ENCODE peak calls at places on chromosomes 2 and 18, in eight cellular contexts. Z, X, T, U, A, E, K and H are unnamed samples.

GRCh38 chr2:26576565-26577441 is 64.4 kb downstream of the CIB4 start:
- DNase-seq in Z (no peak), X (peak; percentile 27), T (no peak), U (peak; percentile 47), A (peak; percentile 31), E (no peak), K (no peak), H (no peak)

GRCh38 chr2:137380610-137381009 is 583.7 kb upstream of the HNMT start:
- DNase-seq in Z (no peak), X (no peak), T (no peak), U (no peak), A (peak; percentile 82), E (no peak), K (no peak), H (no peak)

GRCh38 chr2:239245872-239246701 is 154.7 kb downstream of the HDAC4 start:
- DNase-seq in Z (no peak), X (peak; percentile 61), T (no peak), U (peak; percentile 71), A (peak; percentile 63), E (peak; percentile 58), K (no peak), H (no peak)

GRCh38 chr2:86105252-86105968 is at the start of gene POLR1A:
- DNase-seq in Z (peak; percentile 96), X (peak; percentile 95), T (peak; percentile 93), U (peak; percentile 84), A (peak; percentile 90), E (peak; percentile 94), K (peak; percentile 72), H (peak; percentile 86)

GRCh38 chr2:86047575-86048382 is 57.9 kb downstream of the POLR1A start:
- DNase-seq in Z (no peak), X (peak; percentile 9), T (no peak), U (no peak), A (no peak), E (no peak), K (no peak), H (no peak)

GRCh38 chr2:106156305-106157288 is 37.5 kb downstream of the UXS1 start:
- DNase-seq in Z (no peak), X (no peak), T (no peak), U (no peak), A (peak; percentile 86), E (no peak), K (no peak), H (no peak)

GRCh38 chr2:70089946-70090523 is 2.8 kb downstream of the PCBP1 start:
- DNase-seq in Z (no peak), X (no peak), T (no peak), U (no peak), A (no peak), E (no peak), K (no peak), H (no peak)

GRCh38 chr2:73830871-73831401 is 2.2 kb downstream of the STAMBP start:
- DNase-seq in Z (no peak), X (no peak), T (no peak), U (peak; percentile 73), A (peak; percentile 98), E (no peak), K (no peak), H (no peak)

GRCh38 chr18:28208712-28209265 is 31.9 kb upstream of the CDH2 start:
- DNase-seq in Z (no peak), X (no peak), T (no peak), U (no peak), A (no peak), E (no peak), K (no peak), H (no peak)

GRCh38 chr2:69012310-69013122 is 463 bp upstream of the ANTXR1 start:
- DNase-seq in Z (peak; percentile 85), X (peak; percentile 71), T (peak; percentile 49), U (no peak), A (no peak), E (peak; percentile 51), K (peak; percentile 29), H (peak; percentile 44)

GRCh38 chr2:25473758-25474335 is 132.1 kb upstream of the DNMT3A start:
- DNase-seq in Z (no peak), X (no peak), T (no peak), U (no peak), A (no peak), E (no peak), K (no peak), H (no peak)

GRCh38 chr18:13185675-13186198 is 32.8 kb upstream of the LDLRAD4 start:
- DNase-seq in Z (no peak), X (no peak), T (no peak), U (no peak), A (no peak), E (no peak), K (no peak), H (no peak)

GRCh38 chr2:131493199-131494018 is 1.2 kb upstream of the MZT2A start:
- DNase-seq in Z (no peak), X (no peak), T (peak; percentile 35), U (no peak), A (no peak), E (no peak), K (no peak), H (no peak)

GRCh38 chr2:235330775-235331438 is 162.9 kb upstream of the AGAP1 start:
- DNase-seq in Z (peak; percentile 96), X (peak; percentile 74), T (no peak), U (peak; percentile 95), A (peak; percentile 78), E (no peak), K (no peak), H (peak; percentile 68)

DNA sequence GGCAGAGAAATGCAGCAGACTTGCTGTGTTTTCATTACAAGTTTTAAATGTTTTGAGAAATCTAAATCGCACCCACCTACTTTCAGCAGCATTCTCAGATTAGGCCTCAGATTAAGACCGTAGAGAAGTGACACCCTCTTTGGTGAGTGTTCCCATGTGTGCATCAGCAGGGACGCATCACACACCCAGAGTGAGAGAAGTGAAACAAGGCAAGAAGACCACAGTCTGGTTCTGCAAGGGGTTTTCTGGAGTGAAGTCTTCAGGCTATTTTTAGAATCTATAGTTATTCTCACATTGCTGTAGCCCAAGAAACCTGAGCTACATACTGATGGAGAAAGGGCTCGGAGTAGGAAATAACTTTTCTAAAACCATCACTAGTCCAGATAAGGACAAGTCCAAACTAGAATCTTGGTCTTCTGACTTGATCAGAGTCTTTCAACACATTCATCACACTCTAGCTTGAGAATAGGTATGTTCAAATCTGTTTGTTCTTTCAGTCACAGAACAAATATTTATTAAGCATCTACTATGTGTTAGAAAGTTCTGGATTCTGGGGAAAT is 1216.6 kb upstream of the PIK3C3 start:
- DNase-seq in Z (no peak), X (no peak), T (peak; percentile 90), U (no peak), A (peak; percentile 34), E (no peak), K (no peak), H (no peak)
- H3K27ac ChIP-seq in Z (no peak overlapping the region), X (no peak overlapping the region), T (peak overlapping the region; percentile 71), U (no peak overlapping the region), A (no peak overlapping the region), E (no peak overlapping the region), K (no peak overlapping the region), H (no peak overlapping the region)

GRCh38 chr2:19347619-19348562 is 10.5 kb downstream of the OSR1 start:
- DNase-seq in Z (peak; percentile 98), X (peak; percentile 92), T (peak; percentile 92), U (peak; percentile 86), A (peak; percentile 93), E (peak; percentile 92), K (peak; percentile 89), H (peak; percentile 93)

GRCh38 chr2:19349911-19350677 is 8.3 kb downstream of the OSR1 start:
- DNase-seq in Z (peak; percentile 58), X (peak; percentile 72), T (peak; percentile 54), U (no peak), A (no peak), E (no peak), K (peak; percentile 36), H (no peak)

GRCh38 chr2:19350678-19351401 is 7.6 kb downstream of the OSR1 start:
- DNase-seq in Z (no peak), X (no peak), T (no peak), U (no peak), A (no peak), E (no peak), K (no peak), H (no peak)

GRCh38 chr2:19346983-19347618 is 11.3 kb downstream of the OSR1 start:
- DNase-seq in Z (no peak), X (no peak), T (peak; percentile 2), U (no peak), A (no peak), E (no peak), K (no peak), H (no peak)

DNA sequence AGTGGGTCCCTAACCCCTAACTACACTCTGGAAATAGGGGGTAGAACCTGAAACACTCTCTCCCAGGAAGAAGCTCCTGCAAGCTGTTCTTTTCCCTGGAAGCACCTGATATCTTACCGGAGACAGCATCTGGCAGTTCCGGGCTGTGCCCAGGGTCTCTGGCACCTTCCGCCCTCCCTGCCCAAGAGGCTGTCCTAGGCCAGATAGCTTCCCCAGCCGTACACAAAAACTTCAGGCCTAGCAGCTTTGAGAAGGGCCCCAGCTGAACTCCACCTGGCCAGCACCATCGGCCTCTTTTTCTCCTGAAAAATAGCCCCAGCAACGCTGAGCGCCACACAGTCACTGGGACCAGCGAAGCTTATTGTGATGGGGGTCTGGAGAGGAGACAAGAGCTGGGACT is 9.7 kb downstream of the OSR1 start:
- DNase-seq in Z (no peak), X (no peak), T (no peak), U (no peak), A (no peak), E (no peak), K (no peak), H (no peak)
- H3K4me3 ChIP-seq in Z (peak overlapping the region; percentile 75), X (peak overlapping the region; percentile 88), T (peak overlapping the region; percentile 69), U (peak overlapping the region; percentile 70), A (no peak overlapping the region), E (no peak overlapping the region), K (peak overlapping the region; percentile 96), H (no peak overlapping the region)

DNA sequence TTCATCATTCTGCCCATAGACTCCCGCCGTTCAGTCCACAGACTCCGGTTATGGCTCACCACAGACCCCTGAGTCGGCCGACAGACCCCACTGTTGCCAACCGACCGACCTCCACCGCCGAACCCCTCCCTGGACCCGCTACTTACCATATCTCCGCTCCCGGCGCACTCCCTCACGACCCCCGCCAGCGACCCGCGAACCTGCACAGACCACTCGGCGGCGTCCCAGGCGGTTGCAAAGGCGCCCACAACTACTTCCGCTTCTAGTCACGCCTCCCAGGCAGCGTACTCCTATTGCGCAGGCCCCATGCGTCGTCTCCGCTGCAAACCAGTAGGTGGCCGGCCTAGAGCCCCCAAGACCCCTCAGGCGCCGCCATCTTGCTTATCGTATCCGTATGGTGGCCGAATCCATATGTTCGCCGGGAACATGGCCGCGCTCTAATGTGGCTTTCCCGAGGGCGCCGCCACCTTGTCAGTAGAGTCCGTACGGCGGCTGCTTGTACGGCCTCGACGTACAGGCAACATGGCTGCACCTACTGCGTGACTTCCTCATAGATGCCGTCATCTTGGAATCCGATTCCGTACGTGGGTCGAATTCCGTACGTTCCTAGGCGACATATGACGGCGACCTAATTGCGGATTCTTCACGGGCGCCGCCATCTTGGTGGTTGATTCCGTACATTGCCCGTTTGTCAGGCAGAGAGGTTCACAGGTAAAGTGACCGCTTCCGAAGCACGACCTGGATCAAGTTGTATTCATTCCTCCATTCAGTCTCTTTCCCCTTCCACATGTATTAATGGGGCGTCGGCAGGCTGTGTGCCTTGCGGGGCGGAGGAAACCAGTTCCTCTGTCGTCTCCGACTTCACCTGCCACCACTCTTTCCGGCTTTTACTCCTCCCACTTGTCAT is at the start of gene CXXC1:
- DNase-seq in Z (peak; percentile 99), X (peak; percentile 99), T (peak; percentile 98), U (peak; percentile 96), A (peak; percentile 99), E (peak; percentile 98), K (peak; percentile 96), H (peak; percentile 100)
- H3K27ac ChIP-seq in Z (peak within 1 kb of the TSS; percentile 96), X (peak within 1 kb of the TSS; percentile 97), T (peak within 1 kb of the TSS; percentile 77), U (peak within 1 kb of the TSS; percentile 72), A (peak within 1 kb of the TSS; percentile 66), E (peak within 1 kb of the TSS; percentile 81), K (peak within 1 kb of the TSS; percentile 99), H (peak within 1 kb of the TSS; percentile 65)

GRCh38 chr2:112691761-112692370 is 29.0 kb upstream of the NT5DC4 start:
- DNase-seq in Z (peak; percentile 19), X (peak; percentile 63), T (no peak), U (no peak), A (no peak), E (no peak), K (no peak), H (no peak)
- H3K4me3 ChIP-seq in Z (no peak overlapping the region), X (no peak overlapping the region), T (no peak overlapping the region), U (no peak overlapping the region), A (no peak overlapping the region), E (no peak overlapping the region), K (no peak overlapping the region), H (no peak overlapping the region)